ENCODE peak calls at places on chromosomes 16 and 17, in nine cellular contexts. Y is PC-9, K is H9, V is iris pigment epithelial cell, R is AG10803, W is NB4, B is HAP-1, X is HCT116, I is activated gamma-delta T cell. M is an unnamed sample.
A peak's percentile ranks its signal among the peaks of the same experiment; 100 is the strongest.

GRCh38 chr17:49572226-49572625 is 3.4 kb upstream of the NXPH3 start:
- DNase-seq in Y (no peak), K (no peak), R (no peak), V (no peak), I (no peak), W (no peak), X (no peak), B (no peak), M (no peak)

GRCh38 chr17:7233701-7234099 is 617 bp downstream of the DVL2 start:
- DNase-seq in R (no peak), V (no peak), X (no peak), B (no peak), I (no peak), K (no peak), Y (no peak), W (no peak), M (no peak)

GRCh38 chr17:17027442-17028058 is 14.7 kb upstream of the MPRIP start:
- DNase-seq in V (no peak), B (no peak), R (no peak), X (no peak), I (no peak), Y (no peak), W (no peak), K (no peak), M (no peak)

GRCh38 chr17:39953471-39953888 is 9.3 kb upstream of the GSDMA start:
- DNase-seq in V (no peak), B (no peak), K (no peak), Y (no peak), I (no peak), W (no peak), R (no peak), X (no peak), M (no peak)

GRCh38 chr17:49510720-49511110 is 15.6 kb downstream of the NGFR start:
- DNase-seq in V (no peak), Y (no peak), B (no peak), W (no peak), R (no peak), I (no peak), X (no peak), K (no peak), M (no peak)

GRCh38 chr16:54588026-54588425 is 301.4 kb upstream of the IRX3 start:
- DNase-seq in Y (no peak), B (no peak), V (no peak), I (no peak), R (no peak), X (no peak), W (no peak), K (no peak), M (no peak)

GRCh38 chr17:83189673-83190385 is 110.4 kb downstream of the METRNL start:
- DNase-seq in R (peak; percentile 97), Y (no peak), I (no peak), B (no peak), K (no peak), X (no peak), W (no peak), V (peak; percentile 66), M (peak; percentile 91)

GRCh38 chr17:30332057-30332542 is 1.8 kb downstream of the TMIGD1 start:
- DNase-seq in W (peak; percentile 69), I (no peak), V (peak; percentile 86), Y (no peak), K (no peak), B (no peak), R (peak; percentile 17), X (no peak), M (peak; percentile 76)

GRCh38 chr17:32256695-32257013 is 9.0 kb upstream of the RHBDL3 start:
- DNase-seq in V (no peak), Y (no peak), W (no peak), K (no peak), R (no peak), X (no peak), I (no peak), B (no peak), M (no peak)

GRCh38 chr16:7268182-7268581 is 64.5 kb upstream of the RBFOX1 start:
- DNase-seq in I (no peak), V (peak; percentile 3), X (no peak), W (peak; percentile 41), B (peak; percentile 17), K (peak; percentile 69), R (no peak), Y (no peak), M (no peak)

GRCh38 chr16:89005201-89006035 is 28.4 kb upstream of the CBFA2T3 start:
- DNase-seq in B (no peak), K (no peak), V (no peak), R (no peak), I (no peak), W (peak; percentile 69), Y (no peak), X (no peak), M (no peak)

GRCh38 chr17:81004336-81005015 is 12.8 kb downstream of the CHMP6 start:
- DNase-seq in R (no peak), W (no peak), X (no peak), B (no peak), V (no peak), I (no peak), K (no peak), Y (no peak), M (no peak)

GRCh38 chr16:265711-266110 is 10.0 kb downstream of the RGS11 start:
- DNase-seq in K (peak; percentile 24), I (no peak), W (no peak), B (no peak), X (no peak), R (no peak), V (no peak), Y (no peak), M (no peak)

GRCh38 chr16:74738134-74738541 is 36.5 kb downstream of the FA2H start:
- DNase-seq in X (peak; percentile 60), W (peak; percentile 62), Y (peak; percentile 83), K (no peak), B (no peak), R (no peak), I (no peak), V (no peak), M (no peak)

GRCh38 chr17:32783602-32784001 is 93.3 kb downstream of the MYO1D start:
- DNase-seq in R (peak; percentile 76), B (no peak), X (peak; percentile 39), I (no peak), W (peak; percentile 63), K (no peak), V (peak; percentile 60), Y (peak; percentile 54), M (peak; percentile 65)

GRCh38 chr16:88535181-88535856 is 34.9 kb upstream of the ZC3H18 start:
- DNase-seq in V (no peak), B (no peak), I (no peak), Y (no peak), K (peak; percentile 31), W (no peak), X (no peak), R (no peak), M (no peak)

GRCh38 chr16:6611535-6611934 is 721.1 kb upstream of the RBFOX1 start:
- DNase-seq in Y (no peak), R (no peak), X (no peak), K (peak; percentile 52), B (no peak), I (no peak), V (no peak), W (peak; percentile 2), M (no peak)

GRCh38 chr17:82791532-82791931 is 39.7 kb downstream of the TBCD start:
- DNase-seq in I (no peak), W (no peak), Y (no peak), B (no peak), V (peak; percentile 93), R (peak; percentile 36), X (no peak), K (no peak), M (peak; percentile 93)

GRCh38 chr17:62043602-62044001 is 21.5 kb downstream of the MED13 start:
- DNase-seq in B (no peak), X (no peak), R (no peak), I (no peak), W (no peak), K (no peak), Y (no peak), V (no peak), M (no peak)

GRCh38 chr17:57370051-57370581 is 113.8 kb downstream of the MSI2 start:
- DNase-seq in R (peak; percentile 73), Y (peak; percentile 88), I (no peak), V (peak; percentile 94), W (no peak), X (no peak), K (no peak), B (no peak), M (peak; percentile 70)

GRCh38 chr16:4685292-4685691 is 8.1 kb upstream of the NUDT16L1 start:
- DNase-seq in B (no peak), V (no peak), K (no peak), W (no peak), I (no peak), X (no peak), Y (no peak), R (no peak), M (no peak)

GRCh38 chr16:21166561-21166961 is 8.1 kb downstream of the LDAF1 start:
- DNase-seq in V (peak; percentile 23), B (peak; percentile 22), K (no peak), W (peak; percentile 27), X (no peak), R (no peak), I (no peak), Y (no peak), M (peak; percentile 65)

GRCh38 chr16:49470550-49470949 is 96.9 kb downstream of the C16orf78 start:
- DNase-seq in X (no peak), Y (no peak), V (no peak), K (peak; percentile 15), B (no peak), W (no peak), I (no peak), R (no peak), M (no peak)

GRCh38 chr17:19672009-19672837 is 23.7 kb downstream of the ALDH3A2 start:
- DNase-seq in B (no peak), X (no peak), Y (no peak), V (peak; percentile 7), W (no peak), R (peak; percentile 61), K (no peak), I (no peak), M (no peak)

GRCh38 chr17:32623196-32623595 is 136.4 kb downstream of the CDK5R1 start:
- DNase-seq in I (no peak), X (no peak), V (no peak), B (no peak), W (no peak), Y (no peak), R (no peak), K (no peak), M (no peak)

GRCh38 chr17:27323538-27324212 is 29.8 kb downstream of the WSB1 start:
- DNase-seq in V (peak; percentile 67), K (peak; percentile 67), W (no peak), I (no peak), X (no peak), B (peak; percentile 48), R (peak; percentile 62), Y (peak; percentile 77), M (no peak)

GRCh38 chr17:30580916-30581315 is 103.7 kb downstream of the GOSR1 start:
- DNase-seq in B (no peak), X (no peak), I (no peak), R (peak; percentile 73), Y (no peak), K (no peak), W (no peak), V (peak; percentile 31), M (no peak)

GRCh38 chr16:71767060-71767900 is 41.4 kb downstream of the AP1G1 start:
- DNase-seq in V (no peak), B (no peak), K (no peak), R (no peak), Y (no peak), X (no peak), I (no peak), W (no peak), M (no peak)

GRCh38 chr16:75550211-75550662 is 5.8 kb downstream of the TMEM231 start:
- DNase-seq in B (no peak), V (peak; percentile 73), R (no peak), Y (no peak), I (no peak), W (peak; percentile 79), K (peak; percentile 82), X (no peak), M (peak; percentile 53)

GRCh38 chr16:1770328-1771071 is 843 bp downstream of the NME3 start:
- DNase-seq in B (no peak), K (peak; percentile 77), X (peak; percentile 62), W (no peak), R (peak; percentile 51), Y (no peak), I (no peak), V (peak; percentile 68), M (peak; percentile 50)

GRCh38 chr17:28346746-28347246 is 10.5 kb downstream of the POLDIP2 start:
- DNase-seq in X (no peak), V (peak; percentile 82), W (peak; percentile 31), B (no peak), I (no peak), Y (no peak), R (no peak), K (peak; percentile 49), M (no peak)

M was measured in astrocyte of the spinal cord.